ENCODE peak calls at places on chromosome 3, in seven cellular contexts. One of them, this sample, is unnamed.

GRCh38 chr3:124860599-124860998 is 26.6 kb downstream of the ITGB5 start:
- DNase-seq in bronchial epithelial cell: peak
- DNase-seq in neural crest cell: no peak
- DNase-seq in nephron progenitor cell: no peak
- DNase-seq in fibroblast of mammary gland: peak
- DNase-seq in CD8-positive, alpha-beta T cell: no peak
- DNase-seq in OCI-LY7: no peak
- DNase-seq in this sample: peak

GRCh38 chr3:78995087-78995486 is 772.7 kb downstream of the ROBO1 start:
- DNase-seq in bronchial epithelial cell: no peak
- DNase-seq in neural crest cell: no peak
- DNase-seq in nephron progenitor cell: no peak
- DNase-seq in fibroblast of mammary gland: no peak
- DNase-seq in CD8-positive, alpha-beta T cell: no peak
- DNase-seq in OCI-LY7: no peak
- DNase-seq in this sample: no peak

GRCh38 chr3:44976002-44976815 is at the start of the genes EXOSC7 and ZDHHC3:
- DNase-seq in bronchial epithelial cell: peak
- DNase-seq in neural crest cell: peak
- DNase-seq in nephron progenitor cell: peak
- DNase-seq in fibroblast of mammary gland: peak
- DNase-seq in CD8-positive, alpha-beta T cell: peak
- DNase-seq in OCI-LY7: peak
- DNase-seq in this sample: peak

GRCh38 chr3:114896978-114897377 is 250.1 kb downstream of the ZBTB20 start:
- DNase-seq in bronchial epithelial cell: no peak
- DNase-seq in neural crest cell: no peak
- DNase-seq in nephron progenitor cell: no peak
- DNase-seq in fibroblast of mammary gland: no peak
- DNase-seq in CD8-positive, alpha-beta T cell: no peak
- DNase-seq in OCI-LY7: no peak
- DNase-seq in this sample: no peak

GRCh38 chr3:33041909-33042308 is 55.0 kb downstream of the GLB1 start:
- DNase-seq in bronchial epithelial cell: no peak
- DNase-seq in neural crest cell: no peak
- DNase-seq in nephron progenitor cell: no peak
- DNase-seq in fibroblast of mammary gland: no peak
- DNase-seq in CD8-positive, alpha-beta T cell: no peak
- DNase-seq in OCI-LY7: no peak
- DNase-seq in this sample: no peak

GRCh38 chr3:34056951-34057390 is 258.5 kb downstream of the PDCD6IP start:
- DNase-seq in bronchial epithelial cell: peak
- DNase-seq in neural crest cell: no peak
- DNase-seq in nephron progenitor cell: no peak
- DNase-seq in fibroblast of mammary gland: peak
- DNase-seq in CD8-positive, alpha-beta T cell: no peak
- DNase-seq in OCI-LY7: peak
- DNase-seq in this sample: peak

GRCh38 chr3:136385457-136385856 is 135.3 kb downstream of the PCCB start:
- DNase-seq in bronchial epithelial cell: no peak
- DNase-seq in neural crest cell: no peak
- DNase-seq in nephron progenitor cell: no peak
- DNase-seq in fibroblast of mammary gland: no peak
- DNase-seq in CD8-positive, alpha-beta T cell: no peak
- DNase-seq in OCI-LY7: no peak
- DNase-seq in this sample: no peak

GRCh38 chr3:123813876-123814275 is 70.3 kb downstream of the MYLK start:
- DNase-seq in bronchial epithelial cell: no peak
- DNase-seq in neural crest cell: no peak
- DNase-seq in nephron progenitor cell: no peak
- DNase-seq in fibroblast of mammary gland: no peak
- DNase-seq in CD8-positive, alpha-beta T cell: no peak
- DNase-seq in OCI-LY7: no peak
- DNase-seq in this sample: no peak

GRCh38 chr3:186432944-186433732 is 71.1 kb upstream of the DGKG start:
- DNase-seq in bronchial epithelial cell: no peak
- DNase-seq in neural crest cell: no peak
- DNase-seq in nephron progenitor cell: no peak
- DNase-seq in fibroblast of mammary gland: no peak
- DNase-seq in CD8-positive, alpha-beta T cell: no peak
- DNase-seq in OCI-LY7: no peak
- DNase-seq in this sample: no peak

GRCh38 chr3:61812517-61812916 is 251.1 kb downstream of the PTPRG start:
- DNase-seq in bronchial epithelial cell: no peak
- DNase-seq in neural crest cell: no peak
- DNase-seq in nephron progenitor cell: no peak
- DNase-seq in fibroblast of mammary gland: no peak
- DNase-seq in CD8-positive, alpha-beta T cell: no peak
- DNase-seq in OCI-LY7: no peak
- DNase-seq in this sample: no peak

GRCh38 chr3:105448338-105448982 is 81.8 kb downstream of the ALCAM start:
- DNase-seq in bronchial epithelial cell: no peak
- DNase-seq in neural crest cell: peak
- DNase-seq in nephron progenitor cell: no peak
- DNase-seq in fibroblast of mammary gland: no peak
- DNase-seq in CD8-positive, alpha-beta T cell: no peak
- DNase-seq in OCI-LY7: no peak
- DNase-seq in this sample: no peak

GRCh38 chr3:182809523-182809922 is 16.2 kb downstream of the ATP11B start:
- DNase-seq in bronchial epithelial cell: no peak
- DNase-seq in neural crest cell: no peak
- DNase-seq in nephron progenitor cell: no peak
- DNase-seq in fibroblast of mammary gland: peak
- DNase-seq in CD8-positive, alpha-beta T cell: no peak
- DNase-seq in OCI-LY7: no peak
- DNase-seq in this sample: no peak

GRCh38 chr3:83934208-83935150 is 1024.3 kb upstream of the CADM2 start:
- DNase-seq in bronchial epithelial cell: peak
- DNase-seq in neural crest cell: no peak
- DNase-seq in nephron progenitor cell: no peak
- DNase-seq in fibroblast of mammary gland: no peak
- DNase-seq in CD8-positive, alpha-beta T cell: no peak
- DNase-seq in OCI-LY7: no peak
- DNase-seq in this sample: no peak

GRCh38 chr3:126338796-126339241 is 18.4 kb downstream of the KLF15 start:
- DNase-seq in bronchial epithelial cell: no peak
- DNase-seq in neural crest cell: no peak
- DNase-seq in nephron progenitor cell: no peak
- DNase-seq in fibroblast of mammary gland: no peak
- DNase-seq in CD8-positive, alpha-beta T cell: no peak
- DNase-seq in OCI-LY7: no peak
- DNase-seq in this sample: no peak

GRCh38 chr3:101102678-101103296 is 109.6 kb upstream of the ABI3BP start:
- DNase-seq in bronchial epithelial cell: no peak
- DNase-seq in neural crest cell: no peak
- DNase-seq in nephron progenitor cell: no peak
- DNase-seq in fibroblast of mammary gland: no peak
- DNase-seq in CD8-positive, alpha-beta T cell: no peak
- DNase-seq in OCI-LY7: no peak
- DNase-seq in this sample: peak

GRCh38 chr3:144051211-144051610 is 79.6 kb downstream of the DIPK2A start:
- DNase-seq in bronchial epithelial cell: no peak
- DNase-seq in neural crest cell: no peak
- DNase-seq in nephron progenitor cell: no peak
- DNase-seq in fibroblast of mammary gland: no peak
- DNase-seq in CD8-positive, alpha-beta T cell: no peak
- DNase-seq in OCI-LY7: no peak
- DNase-seq in this sample: no peak

GRCh38 chr3:112230033-112230432 is 64.0 kb downstream of the SLC9C1 start:
- DNase-seq in bronchial epithelial cell: no peak
- DNase-seq in neural crest cell: no peak
- DNase-seq in nephron progenitor cell: no peak
- DNase-seq in fibroblast of mammary gland: peak
- DNase-seq in CD8-positive, alpha-beta T cell: no peak
- DNase-seq in OCI-LY7: no peak
- DNase-seq in this sample: no peak

GRCh38 chr3:122310361-122310760 is 14.7 kb upstream of the CSTA start:
- DNase-seq in bronchial epithelial cell: peak
- DNase-seq in neural crest cell: no peak
- DNase-seq in nephron progenitor cell: no peak
- DNase-seq in fibroblast of mammary gland: no peak
- DNase-seq in CD8-positive, alpha-beta T cell: no peak
- DNase-seq in OCI-LY7: no peak
- DNase-seq in this sample: no peak

GRCh38 chr3:126992216-126992615 is 9.3 kb downstream of the PLXNA1 start:
- DNase-seq in bronchial epithelial cell: no peak
- DNase-seq in neural crest cell: no peak
- DNase-seq in nephron progenitor cell: no peak
- DNase-seq in fibroblast of mammary gland: no peak
- DNase-seq in CD8-positive, alpha-beta T cell: no peak
- DNase-seq in OCI-LY7: no peak
- DNase-seq in this sample: no peak

DNA sequence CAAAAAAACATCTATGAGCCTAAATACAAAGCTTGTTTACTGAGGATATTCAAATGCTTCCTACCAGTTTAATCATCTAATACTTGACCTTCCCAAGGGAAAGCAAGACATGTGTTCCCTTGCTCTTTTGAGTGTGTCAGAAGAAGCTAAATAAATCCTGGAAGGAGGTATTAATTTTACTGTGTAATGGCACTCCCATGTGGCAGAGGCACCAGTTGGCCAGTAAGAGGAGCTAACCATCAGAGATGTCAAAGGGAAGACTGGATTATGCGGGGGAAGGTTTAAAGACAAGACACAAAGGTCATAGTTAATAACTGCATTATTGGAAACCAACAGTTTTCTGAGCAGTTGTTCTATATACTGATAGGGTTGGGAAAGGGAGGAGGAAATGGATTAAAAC is 125.1 kb downstream of the SUCLG2 start:
- DNase-seq in bronchial epithelial cell: no peak
- DNase-seq in neural crest cell: no peak
- DNase-seq in nephron progenitor cell: no peak
- DNase-seq in fibroblast of mammary gland: peak
- DNase-seq in CD8-positive, alpha-beta T cell: no peak
- DNase-seq in OCI-LY7: peak
- DNase-seq in this sample: no peak
- TF ChIP-seq CTCF in bronchial epithelial cell: no peak
- TF ChIP-seq CTCF in neural crest cell: no peak
- TF ChIP-seq CTCF in nephron progenitor cell: no peak
- TF ChIP-seq CTCF in fibroblast of mammary gland: no peak
- TF ChIP-seq CTCF in CD8-positive, alpha-beta T cell: no peak
- TF ChIP-seq CTCF in OCI-LY7: peak
- TF ChIP-seq CTCF in this sample: no peak

GRCh38 chr3:65005481-65005880 is 317.7 kb upstream of the ADAMTS9 start:
- DNase-seq in bronchial epithelial cell: no peak
- DNase-seq in neural crest cell: no peak
- DNase-seq in nephron progenitor cell: no peak
- DNase-seq in fibroblast of mammary gland: peak
- DNase-seq in CD8-positive, alpha-beta T cell: no peak
- DNase-seq in OCI-LY7: no peak
- DNase-seq in this sample: no peak
- TF ChIP-seq CTCF in bronchial epithelial cell: no peak
- TF ChIP-seq CTCF in neural crest cell: no peak
- TF ChIP-seq CTCF in nephron progenitor cell: no peak
- TF ChIP-seq CTCF in fibroblast of mammary gland: no peak
- TF ChIP-seq CTCF in CD8-positive, alpha-beta T cell: no peak
- TF ChIP-seq CTCF in OCI-LY7: no peak
- TF ChIP-seq CTCF in this sample: no peak

DNA sequence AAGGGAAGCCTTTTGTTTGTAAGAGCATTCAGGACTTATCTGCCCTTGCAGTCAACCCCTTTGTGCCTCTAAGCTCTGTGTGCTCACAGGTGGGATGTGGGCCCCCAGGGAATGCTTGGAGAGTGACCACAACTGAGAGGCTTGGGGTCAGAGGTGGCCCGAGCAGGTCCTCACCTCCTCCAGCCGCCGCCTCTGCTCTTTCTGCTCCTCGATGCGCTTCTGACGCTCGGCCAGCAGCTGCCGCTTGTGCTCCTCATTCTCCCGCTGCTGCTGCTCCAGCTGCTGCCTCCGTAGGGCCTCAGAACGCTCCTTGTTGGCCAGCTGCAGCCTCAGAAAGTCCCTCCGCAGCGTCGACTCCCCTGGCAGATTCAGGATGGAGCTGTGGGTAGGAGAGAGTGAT is 130.8 kb upstream of the SLC2A2 start:
- DNase-seq in bronchial epithelial cell: no peak
- DNase-seq in neural crest cell: no peak
- DNase-seq in nephron progenitor cell: peak
- DNase-seq in fibroblast of mammary gland: peak
- DNase-seq in CD8-positive, alpha-beta T cell: no peak
- DNase-seq in OCI-LY7: no peak
- DNase-seq in this sample: no peak
- TF ChIP-seq CTCF in bronchial epithelial cell: no peak
- TF ChIP-seq CTCF in neural crest cell: no peak
- TF ChIP-seq CTCF in nephron progenitor cell: no peak
- TF ChIP-seq CTCF in fibroblast of mammary gland: no peak
- TF ChIP-seq CTCF in CD8-positive, alpha-beta T cell: no peak
- TF ChIP-seq CTCF in OCI-LY7: no peak
- TF ChIP-seq CTCF in this sample: no peak

DNA sequence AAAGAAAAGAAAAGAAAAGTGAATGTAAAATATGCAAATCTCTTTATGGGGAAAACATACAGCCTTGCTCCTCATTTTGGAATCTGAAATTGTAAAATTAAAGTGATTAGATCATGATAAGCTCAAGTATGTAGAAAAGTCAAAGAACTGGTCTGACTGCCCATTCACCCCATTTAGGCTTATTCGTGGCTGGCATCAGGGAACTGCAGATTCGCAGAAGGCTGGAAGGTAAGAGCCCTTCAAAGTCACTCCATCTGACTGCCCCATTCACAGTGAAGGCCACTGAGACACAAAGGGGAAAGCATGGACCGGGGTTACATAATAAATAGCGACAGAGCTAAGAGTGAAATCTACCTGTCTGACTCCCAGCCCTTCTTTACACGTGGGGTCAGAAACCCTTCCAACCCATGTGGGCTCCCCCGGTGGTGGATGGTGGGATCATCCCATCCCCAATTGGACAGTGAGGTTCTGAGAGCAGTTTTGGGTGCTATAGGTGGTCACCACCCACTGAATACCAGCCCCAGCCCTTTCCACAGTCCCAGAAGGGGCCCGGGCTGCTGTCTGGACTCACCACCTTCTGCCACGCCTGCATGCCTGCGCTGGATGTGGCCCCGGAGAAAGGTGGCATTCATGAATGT is 18.1 kb downstream of the DZIP1L start:
- DNase-seq in bronchial epithelial cell: no peak
- DNase-seq in neural crest cell: no peak
- DNase-seq in nephron progenitor cell: peak
- DNase-seq in fibroblast of mammary gland: no peak
- DNase-seq in CD8-positive, alpha-beta T cell: no peak
- DNase-seq in OCI-LY7: no peak
- DNase-seq in this sample: no peak
- TF ChIP-seq CTCF in bronchial epithelial cell: peak
- TF ChIP-seq CTCF in neural crest cell: peak
- TF ChIP-seq CTCF in nephron progenitor cell: peak
- TF ChIP-seq CTCF in fibroblast of mammary gland: peak
- TF ChIP-seq CTCF in CD8-positive, alpha-beta T cell: no peak
- TF ChIP-seq CTCF in OCI-LY7: peak
- TF ChIP-seq CTCF in this sample: peak

GRCh38 chr3:117193390-117193789 is 483.8 kb downstream of the TUSC7 start:
- DNase-seq in bronchial epithelial cell: no peak
- DNase-seq in neural crest cell: no peak
- DNase-seq in nephron progenitor cell: no peak
- DNase-seq in fibroblast of mammary gland: peak
- DNase-seq in CD8-positive, alpha-beta T cell: no peak
- DNase-seq in OCI-LY7: no peak
- DNase-seq in this sample: peak
- TF ChIP-seq CTCF in bronchial epithelial cell: no peak
- TF ChIP-seq CTCF in neural crest cell: peak
- TF ChIP-seq CTCF in nephron progenitor cell: peak
- TF ChIP-seq CTCF in fibroblast of mammary gland: peak
- TF ChIP-seq CTCF in CD8-positive, alpha-beta T cell: no peak
- TF ChIP-seq CTCF in OCI-LY7: peak
- TF ChIP-seq CTCF in this sample: peak